ENCODE peak calls at places on chromosomes 5 and 9, in five cellular contexts. I is pancreas; T is LoVo; D is HTR-8/SVneo; B is stimulated activated effector memory CD8-positive, alpha-beta T cell treated with anti-CD3 and anti-CD28 coated beads, Interleukin-12 subunit alpha, Interleukin-12 subunit beta, amount 100 ng/mL, for 72 hours. L is an unnamed sample.

GRCh38 chr9:16396389-16396788 is 474.1 kb downstream of the BNC2 start:
- DNase-seq in D (no peak), T (no peak), I (no peak), B (no peak), L (no peak)

GRCh38 chr9:133609311-133610098 is at the start of gene FAM163B:
- DNase-seq in B (peak; percentile 21), T (no peak), I (peak; percentile 83), D (no peak), L (no peak)

GRCh38 chr5:180070726-180071417 is 687 bp downstream of the RNF130 start:
- DNase-seq in T (peak; percentile 36), B (no peak), D (no peak), I (no peak), L (peak; percentile 33)

GRCh38 chr9:86549920-86550319 is 195.7 kb upstream of the TUT7 start:
- DNase-seq in D (no peak), I (no peak), T (no peak), B (no peak), L (no peak)

GRCh38 chr9:35791321-35791921 is at the start of gene NPR2:
- DNase-seq in D (no peak), B (no peak), I (no peak), T (no peak), L (no peak)

GRCh38 chr5:14665110-14665822 is 748 bp downstream of the OTULIN start:
- DNase-seq in D (peak; percentile 62), B (no peak), I (peak; percentile 70), T (peak; percentile 60), L (peak; percentile 65)

GRCh38 chr9:135090081-135090480 is 2.6 kb downstream of the OLFM1 start:
- DNase-seq in B (no peak), D (no peak), T (no peak), I (no peak), L (no peak)

GRCh38 chr9:76905984-76906861 is at the start of gene PRUNE2:
- DNase-seq in I (peak; percentile 81), T (peak; percentile 58), B (no peak), D (peak; percentile 75), L (peak; percentile 87)

GRCh38 chr9:70587143-70587710 is 172.8 kb upstream of the KLF9 start:
- DNase-seq in B (no peak), I (no peak), T (no peak), D (no peak), L (no peak)

GRCh38 chr9:134676886-134677285 is 35.3 kb downstream of the COL5A1 start:
- DNase-seq in I (no peak), B (no peak), D (no peak), T (no peak), L (no peak)

GRCh38 chr9:12680341-12680740 is 12.8 kb upstream of the TYRP1 start:
- DNase-seq in D (peak; percentile 14), I (no peak), T (no peak), B (no peak), L (no peak)

GRCh38 chr5:176734756-176735342 is 75.5 kb upstream of the UNC5A start:
- DNase-seq in B (no peak), I (peak; percentile 15), D (no peak), T (no peak), L (no peak)

GRCh38 chr5:88770290-88771257 is 112.4 kb downstream of the MEF2C start:
- DNase-seq in D (no peak), I (no peak), T (no peak), B (no peak), L (no peak)

GRCh38 chr9:1429328-1429727 is 379.2 kb downstream of the DMRT2 start:
- DNase-seq in T (no peak), B (no peak), I (no peak), D (no peak), L (peak; percentile 17)

GRCh38 chr9:68530618-68531017 is 10.1 kb downstream of the TMEM252 start:
- DNase-seq in D (no peak), T (no peak), I (no peak), B (no peak), L (peak; percentile 85)

GRCh38 chr9:92406506-92406905 is 2.1 kb upstream of the OGN start:
- DNase-seq in D (no peak), T (no peak), I (no peak), B (no peak), L (peak; percentile 26)